ENCODE peak calls at places on chromosomes 1 and 21, in seven cellular contexts. N, Y, D, U, R, G and I are unnamed samples.

GRCh38 chr21:33682992-33683627 is 40.8 kb downstream of the ITSN1 start:
- DNase-seq in N (no peak), Y (no peak), D (no peak), U (no peak), R (peak; percentile 77), G (peak; percentile 93), I (no peak)

GRCh38 chr1:119637719-119638118 is 10.3 kb downstream of the ZNF697 start:
- DNase-seq in N (no peak), Y (no peak), D (no peak), U (no peak), R (no peak), G (no peak), I (no peak)

GRCh38 chr1:194104247-194104844 is 917.9 kb upstream of the B3GALT2 start:
- DNase-seq in N (peak; percentile 21), Y (no peak), D (no peak), U (no peak), R (no peak), G (no peak), I (no peak)

GRCh38 chr1:205396972-205397616 is 24.8 kb downstream of the LEMD1 start:
- DNase-seq in N (no peak), Y (no peak), D (no peak), U (peak; percentile 19), R (peak; percentile 67), G (peak; percentile 52), I (peak; percentile 66)

GRCh38 chr1:234553241-234554156 is 56.5 kb downstream of the IRF2BP2 start:
- DNase-seq in N (no peak), Y (no peak), D (no peak), U (no peak), R (no peak), G (no peak), I (no peak)

GRCh38 chr1:165441166-165441955 is 3.6 kb downstream of the RXRG start:
- DNase-seq in N (no peak), Y (no peak), D (no peak), U (no peak), R (no peak), G (no peak), I (no peak)

GRCh38 chr1:210328032-210328745 is 513 bp upstream of the HHAT start:
- DNase-seq in N (no peak), Y (no peak), D (no peak), U (no peak), R (no peak), G (no peak), I (no peak)

GRCh38 chr1:111920221-111921024 is 69.0 kb downstream of the KCND3 start:
- DNase-seq in N (peak; percentile 82), Y (no peak), D (no peak), U (no peak), R (peak; percentile 35), G (peak; percentile 63), I (no peak)

GRCh38 chr1:41613646-41614592 is 129.4 kb upstream of the EDN2 start:
- DNase-seq in N (no peak), Y (no peak), D (no peak), U (no peak), R (no peak), G (peak; percentile 77), I (no peak)

GRCh38 chr21:43305336-43305665 is 121.6 kb downstream of the SIK1 start:
- DNase-seq in N (peak; percentile 51), Y (no peak), D (no peak), U (no peak), R (no peak), G (no peak), I (no peak)

GRCh38 chr1:190754769-190755168 is 277.1 kb upstream of the BRINP3 start:
- DNase-seq in N (no peak), Y (no peak), D (no peak), U (no peak), R (peak; percentile 26), G (peak; percentile 9), I (no peak)

GRCh38 chr1:208934933-208935332 is 648.6 kb upstream of the CAMK1G start:
- DNase-seq in N (no peak), Y (no peak), D (no peak), U (no peak), R (no peak), G (peak; percentile 75), I (no peak)

GRCh38 chr21:41427556-41427955 is 1.5 kb downstream of the MX1 start:
- DNase-seq in N (no peak), Y (no peak), D (no peak), U (no peak), R (no peak), G (no peak), I (no peak)

GRCh38 chr1:244092293-244093264 is 41.5 kb downstream of the ZBTB18 start:
- DNase-seq in N (no peak), Y (no peak), D (no peak), U (peak; percentile 68), R (peak; percentile 63), G (no peak), I (no peak)

GRCh38 chr1:203607169-203607873 is 19.3 kb upstream of the ATP2B4 start:
- DNase-seq in N (no peak), Y (peak; percentile 29), D (no peak), U (peak; percentile 28), R (peak; percentile 70), G (peak; percentile 76), I (no peak)

GRCh38 chr1:23522244-23523013 is 8.6 kb downstream of the E2F2 start:
- DNase-seq in N (no peak), Y (no peak), D (no peak), U (no peak), R (no peak), G (no peak), I (no peak)

GRCh38 chr1:7770939-7771672 is at the start of gene VAMP3:
- DNase-seq in N (peak; percentile 97), Y (peak; percentile 86), D (peak; percentile 91), U (peak; percentile 93), R (peak; percentile 80), G (peak; percentile 79), I (peak; percentile 33)

GRCh38 chr1:241823925-241824324 is 24.1 kb upstream of the EXO1 start:
- DNase-seq in N (no peak), Y (no peak), D (no peak), U (no peak), R (no peak), G (no peak), I (no peak)
- H3K4me3 ChIP-seq in N (no peak overlapping the region), Y (no peak overlapping the region), D (no peak overlapping the region), U (no peak overlapping the region), R (no peak overlapping the region), G (no peak overlapping the region), I (no peak overlapping the region)

GRCh38 chr1:31663622-31664452 is 19.2 kb upstream of the PEF1 start:
- DNase-seq in N (no peak), Y (no peak), D (peak; percentile 60), U (peak; percentile 71), R (peak; percentile 30), G (no peak), I (no peak)
- H3K4me3 ChIP-seq in N (no peak overlapping the region), Y (no peak overlapping the region), D (no peak overlapping the region), U (no peak overlapping the region), R (no peak overlapping the region), G (no peak overlapping the region), I (no peak overlapping the region)

GRCh38 chr1:172344444-172344843 is 76.0 kb upstream of the C1orf105 start:
- DNase-seq in N (no peak), Y (no peak), D (no peak), U (no peak), R (no peak), G (no peak), I (no peak)

GRCh38 chr1:172342584-172343245 is 77.8 kb upstream of the C1orf105 start:
- DNase-seq in N (no peak), Y (no peak), D (no peak), U (no peak), R (no peak), G (peak; percentile 13), I (no peak)

GRCh38 chr1:172343246-172344099 is 77.0 kb upstream of the C1orf105 start:
- DNase-seq in N (no peak), Y (no peak), D (no peak), U (no peak), R (no peak), G (peak; percentile 61), I (no peak)

GRCh38 chr1:172347416-172347815 is 73.1 kb upstream of the C1orf105 start:
- DNase-seq in N (no peak), Y (no peak), D (no peak), U (no peak), R (no peak), G (no peak), I (no peak)

DNA sequence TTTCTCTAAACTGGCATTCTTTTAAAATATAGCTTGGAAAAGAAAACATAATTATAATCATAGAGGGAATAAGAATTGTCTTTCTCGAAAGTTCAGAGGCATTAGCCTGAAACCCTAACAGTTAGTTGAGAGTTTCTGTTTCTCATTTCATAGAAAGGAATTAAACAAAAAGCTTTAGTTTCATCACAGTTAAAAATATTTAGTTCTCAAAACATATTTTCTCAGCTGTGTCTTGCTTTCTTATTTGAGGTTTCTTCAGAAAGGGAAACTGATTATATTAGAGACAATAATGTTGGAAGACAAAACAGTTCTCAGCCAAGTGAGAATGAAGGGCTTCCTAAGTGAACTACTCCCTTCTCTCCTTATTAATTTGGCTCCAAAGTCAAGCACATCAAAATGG is 75.4 kb upstream of the C1orf105 start:
- DNase-seq in N (no peak), Y (no peak), D (no peak), U (no peak), R (no peak), G (no peak), I (no peak)
- H3K4me3 ChIP-seq in N (no peak overlapping the region), Y (no peak overlapping the region), D (no peak overlapping the region), U (no peak overlapping the region), R (no peak overlapping the region), G (no peak overlapping the region), I (no peak overlapping the region)

GRCh38 chr21:39788383-39788782 is 43.4 kb downstream of the IGSF5 start:
- DNase-seq in N (peak; percentile 90), Y (peak; percentile 73), D (peak; percentile 82), U (peak; percentile 49), R (peak; percentile 72), G (peak; percentile 71), I (peak; percentile 47)
- H3K4me3 ChIP-seq in N (no peak overlapping the region), Y (no peak overlapping the region), D (no peak overlapping the region), U (no peak overlapping the region), R (no peak overlapping the region), G (no peak overlapping the region), I (no peak overlapping the region)

GRCh38 chr1:51516639-51517158 is 2.4 kb downstream of the EPS15 start:
- DNase-seq in N (no peak), Y (no peak), D (no peak), U (no peak), R (no peak), G (no peak), I (no peak)
- H3K4me3 ChIP-seq in N (no peak overlapping the region), Y (no peak overlapping the region), D (peak overlapping the region; percentile 75), U (no peak overlapping the region), R (no peak overlapping the region), G (no peak overlapping the region), I (no peak overlapping the region)

DNA sequence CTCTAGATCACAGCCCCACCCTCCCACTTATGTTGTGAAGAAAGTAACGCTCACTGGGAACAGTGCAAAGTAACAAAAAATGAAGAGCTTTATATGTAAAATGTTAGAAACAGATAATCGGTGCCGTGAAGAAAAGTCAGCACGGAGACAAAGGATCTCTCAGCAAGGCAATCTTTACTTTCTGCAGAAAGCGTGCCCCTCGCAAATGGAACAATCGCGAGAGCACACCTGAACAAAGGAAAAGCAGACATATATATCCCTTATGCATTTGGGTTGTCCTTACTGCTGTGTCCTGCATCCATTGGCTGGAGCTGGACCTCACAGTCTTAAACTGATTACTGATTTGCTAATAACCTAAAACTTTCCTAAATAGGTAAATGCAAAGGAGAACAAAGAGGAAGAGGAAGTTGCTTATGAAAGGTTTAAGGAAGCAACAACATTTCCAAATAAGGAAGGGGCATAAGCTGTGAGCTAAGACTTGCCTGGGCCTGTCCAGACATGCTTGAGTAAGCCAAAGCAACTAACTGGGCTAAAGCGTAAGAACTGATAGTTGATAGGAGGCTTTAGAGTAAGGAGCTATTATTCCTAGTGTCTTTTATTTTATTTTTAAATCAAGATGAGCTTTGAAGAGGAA is 89.7 kb downstream of the GTF2B start:
- DNase-seq in N (no peak), Y (no peak), D (no peak), U (no peak), R (peak; percentile 13), G (peak; percentile 61), I (no peak)
- H3K4me3 ChIP-seq in N (no peak overlapping the region), Y (no peak overlapping the region), D (no peak overlapping the region), U (no peak overlapping the region), R (no peak overlapping the region), G (no peak overlapping the region), I (no peak overlapping the region)